ENCODE peak calls at places on chromosomes 12 and 14, in nine cellular contexts. E is A549, R is astrocyte of the spinal cord, T is cardiac fibroblast, I is GM12865, W is activated B cell treated with CpG ODN at 0.5 μM for 24 hours, V is ascending aorta, H is H9, B is IMR-90. K is an unnamed sample.

GRCh38 chr12:76124456-76124855 is 40.0 kb upstream of the NAP1L1 start:
- DNase-seq in E (no peak), R (no peak), T (peak; percentile 25), I (no peak), W (no peak), V (no peak), H (no peak), B (no peak), K (peak; percentile 30)

GRCh38 chr14:58100735-58101368 is 51.2 kb downstream of the ARMH4 start:
- DNase-seq in E (no peak), R (peak; percentile 80), T (peak; percentile 73), I (no peak), W (no peak), V (no peak), H (no peak), B (peak; percentile 80), K (peak; percentile 66)

GRCh38 chr12:52697058-52697582 is 6.2 kb downstream of the KRT77 start:
- DNase-seq in E (no peak), R (no peak), T (no peak), I (no peak), W (no peak), V (no peak), H (no peak), B (no peak), K (no peak)

GRCh38 chr12:78530065-78530765 is 334.4 kb upstream of the SYT1 start:
- DNase-seq in E (peak; percentile 20), R (peak; percentile 68), T (peak; percentile 74), I (no peak), W (no peak), V (no peak), H (peak; percentile 33), B (peak; percentile 38), K (peak; percentile 64)

GRCh38 chr12:32261638-32262037 is 137.7 kb upstream of the FGD4 start:
- DNase-seq in E (peak; percentile 53), R (no peak), T (no peak), I (peak; percentile 63), W (no peak), V (no peak), H (peak; percentile 65), B (no peak), K (peak; percentile 19)

GRCh38 chr12:58575281-58575680 is 345.0 kb downstream of the LRIG3 start:
- DNase-seq in E (no peak), R (peak; percentile 55), T (peak; percentile 83), I (no peak), W (no peak), V (no peak), H (no peak), B (peak; percentile 94), K (peak; percentile 45)

GRCh38 chr14:99554184-99554583 is 49.8 kb downstream of the CCDC85C start:
- DNase-seq in E (no peak), R (no peak), T (no peak), I (no peak), W (no peak), V (no peak), H (no peak), B (no peak), K (no peak)

GRCh38 chr12:23950011-23950774 is 723 bp upstream of the SOX5 start:
- DNase-seq in E (no peak), R (peak; percentile 46), T (peak; percentile 32), I (no peak), W (no peak), V (no peak), H (peak; percentile 38), B (peak; percentile 16), K (peak; percentile 31)

GRCh38 chr12:49553512-49554088 is 14.3 kb downstream of the MCRS1 start:
- DNase-seq in E (peak; percentile 68), R (peak; percentile 17), T (peak; percentile 33), I (peak; percentile 48), W (no peak), V (no peak), H (no peak), B (no peak), K (no peak)

GRCh38 chr12:89971880-89972279 is 263.2 kb upstream of the ATP2B1 start:
- DNase-seq in E (peak; percentile 74), R (no peak), T (peak; percentile 52), I (no peak), W (no peak), V (no peak), H (no peak), B (no peak), K (peak; percentile 90)

GRCh38 chr14:19974844-19975243 is 547 bp upstream of the OR4K15 start:
- DNase-seq in E (no peak), R (no peak), T (no peak), I (no peak), W (no peak), V (no peak), H (no peak), B (no peak), K (no peak)

GRCh38 chr14:87013583-87013982 is 979.4 kb downstream of the GALC start:
- DNase-seq in E (no peak), R (peak; percentile 69), T (peak; percentile 31), I (no peak), W (no peak), V (no peak), H (no peak), B (peak; percentile 88), K (peak; percentile 73)

GRCh38 chr14:87017335-87017734 is 975.6 kb downstream of the GALC start:
- DNase-seq in E (no peak), R (no peak), T (no peak), I (no peak), W (no peak), V (no peak), H (no peak), B (no peak), K (no peak)

GRCh38 chr14:87018294-87018693 is 974.7 kb downstream of the GALC start:
- DNase-seq in E (no peak), R (no peak), T (no peak), I (no peak), W (no peak), V (no peak), H (no peak), B (peak; percentile 4), K (no peak)

GRCh38 chr14:87014854-87015253 is 978.1 kb downstream of the GALC start:
- DNase-seq in E (peak; percentile 1), R (no peak), T (no peak), I (no peak), W (no peak), V (no peak), H (no peak), B (no peak), K (no peak)
- TF ChIP-seq CTCF in E (no peak), R (peak; percentile 7), T (no peak), I (no peak), W (no peak), V (no peak), H (peak; percentile 47), B (no peak), K (no peak)

GRCh38 chr14:61561144-61561543 is 134.2 kb upstream of the HIF1A start:
- DNase-seq in E (peak; percentile 86), R (no peak), T (peak; percentile 71), I (no peak), W (no peak), V (peak; percentile 54), H (no peak), B (peak; percentile 77), K (peak; percentile 69)
- TF ChIP-seq CTCF in E (peak; percentile 34), R (peak; percentile 33), T (peak; percentile 35), I (no peak), W (no peak), V (no peak), H (peak; percentile 20), B (peak; percentile 35), K (peak; percentile 39)

GRCh38 chr12:133107121-133107520 is 23.0 kb downstream of the ZNF891 start:
- DNase-seq in E (no peak), R (no peak), T (no peak), I (no peak), W (no peak), V (no peak), H (no peak), B (no peak), K (no peak)
- TF ChIP-seq CTCF in E (no peak), R (no peak), T (no peak), I (no peak), W (no peak), V (no peak), H (no peak), B (no peak), K (no peak)

DNA sequence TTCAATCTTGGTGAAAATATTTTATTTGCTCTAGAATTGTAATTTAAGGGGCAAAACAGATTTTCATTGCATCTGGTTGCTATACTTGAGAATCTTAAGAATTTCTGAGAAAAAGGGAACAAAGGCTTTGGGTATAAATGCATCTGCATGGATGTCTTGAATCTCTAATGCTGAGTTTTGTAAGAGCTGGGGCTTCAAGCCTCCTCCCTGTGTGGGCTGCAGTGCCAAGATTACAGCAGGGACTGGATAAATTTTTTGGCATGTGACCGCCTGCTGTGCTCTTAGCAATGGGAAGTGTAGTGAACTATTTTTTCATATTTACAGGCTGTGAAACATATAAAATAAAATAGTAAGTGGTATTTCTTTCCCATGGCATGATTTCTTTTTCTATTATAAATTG is 70.0 kb downstream of the SLC38A6 start:
- DNase-seq in E (no peak), R (no peak), T (no peak), I (no peak), W (no peak), V (no peak), H (no peak), B (peak; percentile 10), K (peak; percentile 69)
- TF ChIP-seq CTCF in E (no peak), R (no peak), T (no peak), I (no peak), W (no peak), V (no peak), H (no peak), B (no peak), K (no peak)

GRCh38 chr12:54935235-54935951 is 49.2 kb downstream of the TESPA1 start:
- DNase-seq in E (peak; percentile 84), R (peak; percentile 91), T (peak; percentile 97), I (peak; percentile 81), W (no peak), V (no peak), H (no peak), B (peak; percentile 91), K (peak; percentile 87)
- TF ChIP-seq CTCF in E (peak; percentile 42), R (peak; percentile 7), T (no peak), I (peak; percentile 12), W (no peak), V (no peak), H (no peak), B (no peak), K (no peak)

GRCh38 chr12:69196302-69197288 is 42.8 kb upstream of the CPSF6 start:
- DNase-seq in E (peak; percentile 42), R (no peak), T (peak; percentile 25), I (peak; percentile 24), W (no peak), V (no peak), H (no peak), B (peak; percentile 9), K (peak; percentile 4)
- TF ChIP-seq CTCF in E (peak; percentile 28), R (peak; percentile 35), T (peak; percentile 52), I (peak; percentile 37), W (no peak), V (no peak), H (peak; percentile 56), B (peak; percentile 23), K (peak; percentile 33)